ENCODE peak calls at places on chromosomes 4 and X, in eight cellular contexts. One of them, this sample, is unnamed.

GRCh38 chr4:11773798-11774197 is 345.1 kb upstream of the HS3ST1 start:
- DNase-seq in upper lobe of right lung: no peak
- DNase-seq in NCI-H2171: no peak
- DNase-seq in NCI-H1105: no peak
- DNase-seq in posterior vena cava: no peak
- DNase-seq in ascending aorta: no peak
- DNase-seq in prostate gland: no peak
- DNase-seq in omental fat pad: no peak
- DNase-seq in this sample: no peak

GRCh38 chr4:139919513-139919912 is 234.5 kb downstream of the MAML3 start:
- DNase-seq in upper lobe of right lung: no peak
- DNase-seq in NCI-H2171: no peak
- DNase-seq in NCI-H1105: no peak
- DNase-seq in posterior vena cava: no peak
- DNase-seq in ascending aorta: no peak
- DNase-seq in prostate gland: no peak
- DNase-seq in omental fat pad: no peak
- DNase-seq in this sample: no peak

GRCh38 chr4:140935259-140935658 is 179.1 kb upstream of the TBC1D9 start:
- DNase-seq in upper lobe of right lung: no peak
- DNase-seq in NCI-H2171: peak
- DNase-seq in NCI-H1105: peak
- DNase-seq in posterior vena cava: no peak
- DNase-seq in ascending aorta: no peak
- DNase-seq in prostate gland: no peak
- DNase-seq in omental fat pad: no peak
- DNase-seq in this sample: no peak

GRCh38 chrX:129193357-129193756 is 329.9 kb downstream of the SMARCA1 start:
- DNase-seq in upper lobe of right lung: no peak
- DNase-seq in NCI-H2171: peak
- DNase-seq in NCI-H1105: peak
- DNase-seq in posterior vena cava: peak
- DNase-seq in ascending aorta: no peak
- DNase-seq in prostate gland: no peak
- DNase-seq in omental fat pad: no peak
- DNase-seq in this sample: no peak

GRCh38 chrX:70262952-70263567 is 3.1 kb upstream of the P2RY4 start:
- DNase-seq in upper lobe of right lung: peak
- DNase-seq in NCI-H2171: peak
- DNase-seq in NCI-H1105: peak
- DNase-seq in posterior vena cava: no peak
- DNase-seq in ascending aorta: no peak
- DNase-seq in prostate gland: peak
- DNase-seq in omental fat pad: no peak
- DNase-seq in this sample: peak

GRCh38 chrX:2145672-2146412 is 354.9 kb downstream of the DHRSX start:
- DNase-seq in upper lobe of right lung: no peak
- DNase-seq in NCI-H2171: no peak
- DNase-seq in NCI-H1105: no peak
- DNase-seq in posterior vena cava: no peak
- DNase-seq in ascending aorta: no peak
- DNase-seq in prostate gland: no peak
- DNase-seq in omental fat pad: no peak
- DNase-seq in this sample: no peak

GRCh38 chr4:1542516-1543320 is 136.5 kb upstream of the NKX1-1 start:
- DNase-seq in upper lobe of right lung: no peak
- DNase-seq in NCI-H2171: no peak
- DNase-seq in NCI-H1105: no peak
- DNase-seq in posterior vena cava: no peak
- DNase-seq in ascending aorta: no peak
- DNase-seq in prostate gland: no peak
- DNase-seq in omental fat pad: no peak
- DNase-seq in this sample: no peak

GRCh38 chr4:94126669-94127068 is 81.0 kb upstream of the SMARCAD1 start:
- DNase-seq in upper lobe of right lung: no peak
- DNase-seq in NCI-H2171: no peak
- DNase-seq in NCI-H1105: no peak
- DNase-seq in posterior vena cava: no peak
- DNase-seq in ascending aorta: no peak
- DNase-seq in prostate gland: no peak
- DNase-seq in omental fat pad: no peak
- DNase-seq in this sample: no peak

GRCh38 chrX:81489987-81490386 is 288.1 kb downstream of the SH3BGRL start:
- DNase-seq in upper lobe of right lung: no peak
- DNase-seq in NCI-H2171: no peak
- DNase-seq in NCI-H1105: no peak
- DNase-seq in posterior vena cava: no peak
- DNase-seq in ascending aorta: no peak
- DNase-seq in prostate gland: no peak
- DNase-seq in omental fat pad: no peak
- DNase-seq in this sample: no peak

GRCh38 chrX:134520860-134521390 is 61.0 kb downstream of the HPRT1 start:
- DNase-seq in upper lobe of right lung: no peak
- DNase-seq in NCI-H2171: no peak
- DNase-seq in NCI-H1105: peak
- DNase-seq in posterior vena cava: no peak
- DNase-seq in ascending aorta: no peak
- DNase-seq in prostate gland: peak
- DNase-seq in omental fat pad: no peak
- DNase-seq in this sample: peak

GRCh38 chrX:16836371-16836770 is 33.8 kb downstream of the RBBP7 start:
- DNase-seq in upper lobe of right lung: no peak
- DNase-seq in NCI-H2171: no peak
- DNase-seq in NCI-H1105: no peak
- DNase-seq in posterior vena cava: no peak
- DNase-seq in ascending aorta: no peak
- DNase-seq in prostate gland: no peak
- DNase-seq in omental fat pad: no peak
- DNase-seq in this sample: no peak

GRCh38 chr4:40238008-40238699 is 41.3 kb downstream of the RHOH start:
- DNase-seq in upper lobe of right lung: no peak
- DNase-seq in NCI-H2171: no peak
- DNase-seq in NCI-H1105: no peak
- DNase-seq in posterior vena cava: no peak
- DNase-seq in ascending aorta: no peak
- DNase-seq in prostate gland: no peak
- DNase-seq in omental fat pad: no peak
- DNase-seq in this sample: no peak

GRCh38 chrX:82125103-82125502 is 923.2 kb downstream of the SH3BGRL start:
- DNase-seq in upper lobe of right lung: no peak
- DNase-seq in NCI-H2171: no peak
- DNase-seq in NCI-H1105: no peak
- DNase-seq in posterior vena cava: no peak
- DNase-seq in ascending aorta: no peak
- DNase-seq in prostate gland: no peak
- DNase-seq in omental fat pad: no peak
- DNase-seq in this sample: no peak

GRCh38 chr4:17059192-17059634 is 160.8 kb upstream of the LDB2 start:
- DNase-seq in upper lobe of right lung: no peak
- DNase-seq in NCI-H2171: no peak
- DNase-seq in NCI-H1105: no peak
- DNase-seq in posterior vena cava: no peak
- DNase-seq in ascending aorta: no peak
- DNase-seq in prostate gland: no peak
- DNase-seq in omental fat pad: no peak
- DNase-seq in this sample: no peak

GRCh38 chrX:1600406-1601050 is 9.1 kb downstream of the AKAP17A start:
- DNase-seq in upper lobe of right lung: peak
- DNase-seq in NCI-H2171: no peak
- DNase-seq in NCI-H1105: no peak
- DNase-seq in posterior vena cava: peak
- DNase-seq in ascending aorta: no peak
- DNase-seq in prostate gland: no peak
- DNase-seq in omental fat pad: no peak
- DNase-seq in this sample: no peak

GRCh38 chr4:77695769-77696168 is 90.1 kb downstream of the CXCL13 start:
- DNase-seq in upper lobe of right lung: no peak
- DNase-seq in NCI-H2171: no peak
- DNase-seq in NCI-H1105: no peak
- DNase-seq in posterior vena cava: no peak
- DNase-seq in ascending aorta: no peak
- DNase-seq in prostate gland: no peak
- DNase-seq in omental fat pad: no peak
- DNase-seq in this sample: no peak

GRCh38 chr4:77820836-77821561 is 1.8 kb upstream of the CNOT6L start:
- DNase-seq in upper lobe of right lung: no peak
- DNase-seq in NCI-H2171: no peak
- DNase-seq in NCI-H1105: peak
- DNase-seq in posterior vena cava: no peak
- DNase-seq in ascending aorta: no peak
- DNase-seq in prostate gland: peak
- DNase-seq in omental fat pad: no peak
- DNase-seq in this sample: no peak